ENCODE peak calls at places on chromosomes 3 and 15, in four cellular contexts. One of them, this sample, is unnamed.

GRCh38 chr3:146449076-146449475 is 20.3 kb downstream of the PLSCR2 start:
- DNase-seq in K562: no peak
- DNase-seq in GM12878: no peak
- DNase-seq in HepG2: no peak
- DNase-seq in this sample: no peak

GRCh38 chr15:79339588-79340314 is 28.8 kb downstream of the TMED3 start:
- DNase-seq in K562: peak
- DNase-seq in GM12878: no peak
- DNase-seq in HepG2: peak
- DNase-seq in this sample: no peak

GRCh38 chr3:46845397-46845859 is 17.8 kb downstream of the MYL3 start:
- DNase-seq in K562: peak
- DNase-seq in GM12878: no peak
- DNase-seq in HepG2: no peak
- DNase-seq in this sample: peak

GRCh38 chr3:126126811-126127431 is 43.0 kb upstream of the SLC41A3 start:
- DNase-seq in K562: no peak
- DNase-seq in GM12878: no peak
- DNase-seq in HepG2: no peak
- DNase-seq in this sample: peak

GRCh38 chr3:111802700-111803099 is 56.4 kb upstream of the PHLDB2 start:
- DNase-seq in K562: no peak
- DNase-seq in GM12878: no peak
- DNase-seq in HepG2: no peak
- DNase-seq in this sample: no peak

GRCh38 chr15:87906444-87906843 is 350.1 kb downstream of the NTRK3 start:
- DNase-seq in K562: no peak
- DNase-seq in GM12878: no peak
- DNase-seq in HepG2: no peak
- DNase-seq in this sample: no peak

GRCh38 chr3:10522646-10523303 is 17.4 kb upstream of the ATP2B2 start:
- DNase-seq in K562: no peak
- DNase-seq in GM12878: no peak
- DNase-seq in HepG2: no peak
- DNase-seq in this sample: no peak

GRCh38 chr3:47113669-47114365 is 50.1 kb downstream of the SETD2 start:
- DNase-seq in K562: no peak
- DNase-seq in GM12878: peak
- DNase-seq in HepG2: no peak
- DNase-seq in this sample: no peak

GRCh38 chr3:141407817-141408216 is 39.5 kb downstream of the ZBTB38 start:
- DNase-seq in K562: no peak
- DNase-seq in GM12878: no peak
- DNase-seq in HepG2: no peak
- DNase-seq in this sample: no peak

GRCh38 chr3:14787630-14788029 is 31.1 kb upstream of the FGD5 start:
- DNase-seq in K562: no peak
- DNase-seq in GM12878: no peak
- DNase-seq in HepG2: peak
- DNase-seq in this sample: no peak

GRCh38 chr15:31267161-31268107 is 59.2 kb upstream of the KLF13 start:
- DNase-seq in K562: no peak
- DNase-seq in GM12878: no peak
- DNase-seq in HepG2: no peak
- DNase-seq in this sample: peak

GRCh38 chr3:39870706-39871105 is 61.3 kb downstream of the MYRIP start:
- DNase-seq in K562: no peak
- DNase-seq in GM12878: no peak
- DNase-seq in HepG2: no peak
- DNase-seq in this sample: no peak

GRCh38 chr15:74233864-74234597 is 2.1 kb upstream of the CCDC33 start:
- DNase-seq in K562: no peak
- DNase-seq in GM12878: no peak
- DNase-seq in HepG2: no peak
- DNase-seq in this sample: no peak

DNA sequence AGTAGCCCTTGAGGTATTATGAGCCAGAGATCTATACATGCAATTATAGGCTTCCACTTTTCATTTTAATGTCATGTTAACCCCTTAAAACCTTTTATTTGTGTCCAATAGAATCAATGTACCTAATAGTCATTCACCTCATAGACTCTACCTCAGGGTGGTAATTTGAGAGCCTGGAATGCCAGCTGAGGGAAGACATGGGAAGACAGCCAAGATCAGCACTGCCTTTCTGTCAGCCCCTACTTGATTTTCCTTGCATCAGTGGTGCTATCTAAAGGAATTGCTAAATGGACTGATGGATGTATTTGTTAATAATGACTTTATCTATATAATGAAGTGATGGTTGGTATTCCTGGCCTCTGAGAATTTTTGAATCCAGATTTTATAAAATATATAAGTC is 113.3 kb upstream of the GBE1 start:
- DNase-seq in K562: no peak
- DNase-seq in GM12878: no peak
- DNase-seq in HepG2: no peak
- DNase-seq in this sample: no peak
- TF ChIP-seq SP1 in K562: no peak
- TF ChIP-seq SP1 in GM12878: no peak
- TF ChIP-seq SP1 in HepG2: no peak
- TF ChIP-seq SP1 in this sample: no peak

GRCh38 chr15:29838352-29839010 is 16.2 kb upstream of the TJP1 start:
- DNase-seq in K562: no peak
- DNase-seq in GM12878: no peak
- DNase-seq in HepG2: no peak
- DNase-seq in this sample: no peak

GRCh38 chr15:29832709-29833108 is 10.4 kb upstream of the TJP1 start:
- DNase-seq in K562: no peak
- DNase-seq in GM12878: no peak
- DNase-seq in HepG2: no peak
- DNase-seq in this sample: no peak

GRCh38 chr15:29840928-29841327 is 18.7 kb upstream of the TJP1 start:
- DNase-seq in K562: no peak
- DNase-seq in GM12878: no peak
- DNase-seq in HepG2: no peak
- DNase-seq in this sample: no peak

GRCh38 chr15:29840054-29840453 is 17.8 kb upstream of the TJP1 start:
- DNase-seq in K562: no peak
- DNase-seq in GM12878: no peak
- DNase-seq in HepG2: no peak
- DNase-seq in this sample: no peak

DNA sequence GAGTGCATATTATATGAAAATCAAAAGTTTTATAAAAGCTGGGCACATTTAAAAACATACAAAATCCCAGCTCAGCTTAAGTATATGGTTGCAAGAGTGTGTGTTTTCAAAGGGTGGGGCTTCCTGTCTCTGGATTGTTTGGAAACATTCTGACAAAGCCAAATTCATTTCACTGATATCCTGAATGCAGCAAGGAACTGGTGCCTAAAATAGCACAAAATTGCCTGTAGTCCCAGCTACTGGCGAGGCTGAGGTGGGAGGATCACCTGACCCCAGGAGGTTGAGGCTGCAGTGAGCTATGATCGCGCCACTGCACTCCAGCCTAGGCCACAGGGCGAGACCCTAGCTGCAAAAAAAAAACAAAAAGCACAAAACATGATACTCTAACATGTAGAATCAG is 13.0 kb upstream of the TJP1 start:
- DNase-seq in K562: no peak
- DNase-seq in GM12878: no peak
- DNase-seq in HepG2: no peak
- DNase-seq in this sample: no peak
- TF ChIP-seq ESRRA in K562: no peak
- TF ChIP-seq ESRRA in GM12878: no peak
- TF ChIP-seq ESRRA in HepG2: no peak
- TF ChIP-seq ESRRA in this sample: no peak

GRCh38 chr3:4548769-4549168 is 55.6 kb downstream of the ITPR1 start:
- DNase-seq in K562: no peak
- DNase-seq in GM12878: no peak
- DNase-seq in HepG2: no peak
- DNase-seq in this sample: no peak
- TF ChIP-seq SP1 in K562: no peak
- TF ChIP-seq SP1 in GM12878: no peak
- TF ChIP-seq SP1 in HepG2: no peak
- TF ChIP-seq SP1 in this sample: no peak

DNA sequence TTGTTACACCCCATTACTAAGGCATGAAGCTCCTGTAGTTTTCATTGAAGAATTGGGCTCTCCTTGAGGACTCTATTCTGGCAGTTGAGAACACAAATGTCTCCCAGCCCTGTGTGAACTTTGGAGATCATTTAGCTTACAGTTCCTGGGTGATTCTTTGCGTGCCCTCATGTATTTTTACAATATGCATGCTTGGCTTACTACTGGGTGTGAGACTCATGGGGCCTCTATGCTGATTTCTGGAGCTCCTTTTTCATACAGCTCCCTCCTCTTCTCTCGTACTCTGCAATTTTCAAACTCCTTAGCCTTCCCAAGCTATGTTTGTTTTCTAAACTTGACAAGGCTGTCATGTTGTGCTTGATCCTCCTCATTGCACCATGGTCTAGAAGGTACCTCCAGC is 8.6 kb downstream of the AKAP13 start:
- DNase-seq in K562: no peak
- DNase-seq in GM12878: no peak
- DNase-seq in HepG2: no peak
- DNase-seq in this sample: no peak
- TF ChIP-seq ESRRA in K562: no peak
- TF ChIP-seq ESRRA in GM12878: no peak
- TF ChIP-seq ESRRA in HepG2: no peak
- TF ChIP-seq ESRRA in this sample: no peak

GRCh38 chr15:51004103-51004536 is 90.6 kb downstream of the TNFAIP8L3 start:
- DNase-seq in K562: peak
- DNase-seq in GM12878: no peak
- DNase-seq in HepG2: no peak
- DNase-seq in this sample: no peak
- TF ChIP-seq SP1 in K562: no peak
- TF ChIP-seq SP1 in GM12878: no peak
- TF ChIP-seq SP1 in HepG2: no peak
- TF ChIP-seq SP1 in this sample: no peak

GRCh38 chr3:57935539-57935938 is 72.7 kb upstream of the FLNB start:
- DNase-seq in K562: no peak
- DNase-seq in GM12878: no peak
- DNase-seq in HepG2: no peak
- DNase-seq in this sample: no peak
- TF ChIP-seq ESRRA in K562: no peak
- TF ChIP-seq ESRRA in GM12878: no peak
- TF ChIP-seq ESRRA in HepG2: no peak
- TF ChIP-seq ESRRA in this sample: no peak

DNA sequence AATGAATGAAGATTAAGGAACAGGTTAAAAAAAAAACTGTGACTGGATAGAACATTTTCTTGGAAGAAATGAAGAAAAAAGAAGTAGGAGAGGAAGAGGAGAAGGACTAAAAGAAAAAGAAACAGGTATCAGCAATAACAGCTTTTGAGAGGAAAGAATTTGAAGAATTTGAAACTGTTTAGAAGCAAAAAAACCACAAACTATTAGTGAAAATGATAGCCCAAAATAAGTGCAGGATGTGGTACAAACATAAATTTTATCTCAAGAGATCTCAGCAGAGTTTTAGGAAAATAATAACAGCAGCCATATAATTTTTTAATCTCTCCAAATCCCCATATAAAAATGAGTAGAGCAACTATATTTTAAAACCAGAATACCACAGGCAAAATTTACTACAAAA is 8.8 kb upstream of the A4GNT start:
- DNase-seq in K562: no peak
- DNase-seq in GM12878: no peak
- DNase-seq in HepG2: no peak
- DNase-seq in this sample: no peak
- TF ChIP-seq SP1 in K562: no peak
- TF ChIP-seq SP1 in GM12878: no peak
- TF ChIP-seq SP1 in HepG2: no peak
- TF ChIP-seq SP1 in this sample: no peak

This sample was measured in WTC11.